ENCODE peak calls at places on chromosomes 12 and 14, in four cellular contexts. B, L, A and S are unnamed samples.
A peak's percentile ranks its signal among the peaks of the same experiment; 100 is the strongest.

GRCh38 chr12:114916124-114916523 is 232.1 kb upstream of the TBX3 start:
- DNase-seq in L (no peak), B (no peak), A (no peak), S (no peak)

GRCh38 chr12:57735952-57736742 is 2.4 kb downstream of the AGAP2 start:
- DNase-seq in A (peak; percentile 56), B (peak; percentile 80), L (no peak), S (peak; percentile 91)

GRCh38 chr12:133130808-133131128 is 341 bp downstream of the ZNF10 start:
- DNase-seq in A (peak; percentile 32), B (no peak), L (no peak), S (no peak)

GRCh38 chr14:99990268-99991170 is 74.7 kb upstream of the EVL start:
- DNase-seq in A (no peak), L (no peak), B (no peak), S (no peak)

GRCh38 chr14:99118046-99118721 is 153.8 kb downstream of the BCL11B start:
- DNase-seq in L (no peak), B (no peak), A (no peak), S (peak; percentile 84)

GRCh38 chr12:102965281-102966155 is 8.0 kb downstream of the ASCL1 start:
- DNase-seq in L (no peak), B (peak; percentile 48), A (no peak), S (peak; percentile 68)

GRCh38 chr12:753401-754237 is 1.2 kb downstream of the WNK1 start:
- DNase-seq in A (peak; percentile 60), B (peak; percentile 57), L (no peak), S (peak; percentile 70)

GRCh38 chr14:104331871-104332605 is 193.7 kb downstream of the KIF26A start:
- DNase-seq in L (no peak), B (no peak), A (peak; percentile 2), S (no peak)

GRCh38 chr12:78290606-78291345 is 460.1 kb downstream of the NAV3 start:
- DNase-seq in B (no peak), A (peak; percentile 11), L (no peak), S (no peak)

GRCh38 chr14:91413547-91414474 is 3.8 kb downstream of the CCDC88C start:
- DNase-seq in L (no peak), A (peak; percentile 86), B (no peak), S (peak; percentile 97)

GRCh38 chr12:91574391-91574790 is 391.8 kb upstream of the DCN start:
- DNase-seq in L (no peak), B (peak; percentile 16), A (no peak), S (no peak)

GRCh38 chr12:78470354-78471195 is 394.0 kb upstream of the SYT1 start:
- DNase-seq in A (peak; percentile 43), B (peak; percentile 60), L (peak; percentile 37), S (peak; percentile 72)

GRCh38 chr12:86719381-86719780 is 463.2 kb upstream of the MGAT4C start:
- DNase-seq in A (no peak), L (no peak), B (no peak), S (no peak)

GRCh38 chr12:92762773-92763172 is 60.0 kb downstream of the PLEKHG7 start:
- DNase-seq in A (no peak), B (no peak), L (no peak), S (no peak)

GRCh38 chr12:110957652-110958051 is 37.3 kb upstream of the MYL2 start:
- DNase-seq in A (no peak), B (no peak), L (no peak), S (no peak)

GRCh38 chr12:65895759-65896656 is 71.7 kb downstream of the HMGA2 start:
- DNase-seq in L (peak; percentile 51), B (peak; percentile 89), A (peak; percentile 28), S (peak; percentile 88)

GRCh38 chr14:68816183-68816942 is 23.5 kb upstream of the ZFP36L1 start:
- DNase-seq in L (no peak), A (peak; percentile 96), B (peak; percentile 95), S (peak; percentile 93)

GRCh38 chr12:91384391-91384790 is 201.8 kb upstream of the DCN start:
- DNase-seq in L (no peak), B (no peak), A (no peak), S (no peak)

GRCh38 chr14:76904740-76905569 is 78.7 kb downstream of the LRRC74A start:
- DNase-seq in A (peak; percentile 82), B (no peak), L (peak; percentile 87), S (no peak)

GRCh38 chr12:39779768-39780340 is 160.3 kb upstream of the ABCD2 start:
- DNase-seq in L (no peak), B (no peak), A (no peak), S (no peak)

GRCh38 chr12:26265606-26266005 is 70.2 kb downstream of the SSPN start:
- DNase-seq in B (no peak), L (no peak), A (no peak), S (no peak)

GRCh38 chr12:115752913-115753726 is 524.4 kb downstream of the MED13L start:
- DNase-seq in B (peak; percentile 76), L (peak; percentile 42), A (peak; percentile 83), S (peak; percentile 75)

GRCh38 chr14:39324097-39324496 is 90.4 kb downstream of the MIA2 start:
- DNase-seq in A (no peak), B (no peak), L (no peak), S (no peak)

GRCh38 chr14:24064856-24065255 is 6.5 kb upstream of the CPNE6 start:
- DNase-seq in B (no peak), A (no peak), L (no peak), S (no peak)

GRCh38 chr12:117042171-117042809 is 56.9 kb downstream of the TESC start:
- DNase-seq in L (no peak), B (no peak), A (peak; percentile 80), S (no peak)

GRCh38 chr14:64763801-64764511 is 59.7 kb downstream of the PLEKHG3 start:
- DNase-seq in B (peak; percentile 41), A (peak; percentile 40), L (no peak), S (peak; percentile 46)

GRCh38 chr12:130658561-130658960 is 57.5 kb downstream of the RIMBP2 start:
- DNase-seq in B (no peak), A (no peak), L (no peak), S (no peak)

GRCh38 chr12:77746108-77746507 is 84.6 kb upstream of the NAV3 start:
- DNase-seq in B (no peak), L (no peak), A (no peak), S (no peak)

GRCh38 chr12:31897791-31898503 is 61.3 kb upstream of the RESF1 start:
- DNase-seq in B (peak; percentile 29), A (peak; percentile 24), L (peak; percentile 19), S (peak; percentile 80)

GRCh38 chr12:15090441-15090840 is 117.6 kb downstream of the PDE6H start:
- DNase-seq in L (no peak), A (no peak), B (no peak), S (no peak)
- TF ChIP-seq EZH2 in L (no peak), A (no peak), B (no peak), S (no peak)

DNA sequence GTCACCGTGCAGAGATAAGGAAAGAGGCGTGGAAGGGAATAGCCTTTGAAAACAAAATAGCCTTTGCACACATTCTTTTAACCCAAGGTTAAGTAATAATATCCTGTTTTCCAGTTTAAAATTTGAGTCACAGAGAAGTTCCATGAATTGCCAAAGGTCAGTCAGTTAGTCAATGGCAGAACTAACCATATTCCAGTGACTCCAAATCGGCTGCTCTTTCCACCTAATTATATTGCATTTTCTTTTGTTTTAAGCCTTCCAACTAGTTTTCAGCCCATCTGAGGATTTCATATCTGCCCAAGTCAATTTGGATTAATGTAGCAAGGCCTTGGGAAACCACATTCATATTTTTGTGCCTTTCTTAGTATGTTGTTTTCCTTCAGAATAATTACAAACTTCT is 373.0 kb downstream of the CCDC91 start:
- DNase-seq in A (no peak), L (no peak), B (no peak), S (no peak)
- TF ChIP-seq EZH2 in A (no peak), L (no peak), B (no peak), S (no peak)

GRCh38 chr12:109714141-109714912 is 702 bp downstream of the FAM222A start:
- DNase-seq in L (no peak), B (peak; percentile 92), A (peak; percentile 87), S (peak; percentile 81)
- TF ChIP-seq EZH2 in L (no peak), B (no peak), A (no peak), S (peak; percentile 31)

GRCh38 chr14:73234586-73235394 is 2.5 kb upstream of the PAPLN start:
- DNase-seq in A (no peak), B (peak; percentile 30), L (no peak), S (no peak)
- TF ChIP-seq EZH2 in A (no peak), B (no peak), L (no peak), S (no peak)